ENCODE peak calls at places on chromosome 22, in six cellular contexts. J is A549, B is HepG2, L is K562, M is GM12878, I is upper lobe of left lung. U is an unnamed sample.

GRCh38 chr22:35728639-35729308 is 11.1 kb downstream of the APOL5 start:
- ATAC-seq in J (no peak), B (no peak), L (no peak), M (no peak), I (no peak), U (no peak)

GRCh38 chr22:34115722-34116121 is 195.4 kb upstream of the LARGE1 start:
- ATAC-seq in J (no peak), B (no peak), L (no peak), M (no peak), I (no peak), U (no peak)

GRCh38 chr22:50676661-50677492 is 4.3 kb downstream of the SHANK3 start:
- ATAC-seq in J (no peak), B (no peak), L (no peak), M (no peak), I (no peak), U (no peak)

GRCh38 chr22:29016067-29016938 is 45.3 kb downstream of the C22orf31 start:
- ATAC-seq in J (no peak), B (peak), L (no peak), M (peak), I (no peak), U (no peak)

GRCh38 chr22:36528336-36528735 is 630 bp downstream of the EIF3D start:
- ATAC-seq in J (peak), B (peak), L (no peak), M (peak), I (peak), U (no peak)

GRCh38 chr22:38191746-38192474 is 9.9 kb upstream of the MAFF start:
- ATAC-seq in J (no peak), B (peak), L (no peak), M (no peak), I (no peak), U (no peak)

GRCh38 chr22:24482998-24483397 is 12.1 kb upstream of the UPB1 start:
- ATAC-seq in J (no peak), B (peak), L (no peak), M (no peak), I (no peak), U (no peak)

GRCh38 chr22:20940904-20941385 is 23.7 kb downstream of the CRKL start:
- ATAC-seq in J (no peak), B (no peak), L (peak), M (no peak), I (no peak), U (no peak)

GRCh38 chr22:36571991-36572390 is 43.0 kb upstream of the EIF3D start:
- ATAC-seq in J (no peak), B (no peak), L (no peak), M (no peak), I (no peak), U (no peak)

GRCh38 chr22:37726240-37726887 is 29.5 kb downstream of the TRIOBP start:
- ATAC-seq in J (no peak), B (peak), L (peak), M (peak), I (peak), U (no peak)

GRCh38 chr22:31148953-31149627 is 8.8 kb upstream of the PLA2G3 start:
- ATAC-seq in J (peak), B (peak), L (peak), M (peak), I (peak), U (peak)

GRCh38 chr22:49305215-49305965 is 522.3 kb downstream of the BRD1 start:
- ATAC-seq in J (peak), B (peak), L (peak), M (peak), I (peak), U (peak)

GRCh38 chr22:46457502-46458488 is 79.6 kb downstream of the CELSR1 start:
- ATAC-seq in J (no peak), B (no peak), L (no peak), M (no peak), I (no peak), U (no peak)

GRCh38 chr22:25038239-25038638 is 85.7 kb downstream of the KIAA1671 start:
- ATAC-seq in J (no peak), B (no peak), L (no peak), M (no peak), I (no peak), U (no peak)

GRCh38 chr22:27903805-27904473 is 15.1 kb downstream of the PITPNB start:
- ATAC-seq in J (no peak), B (no peak), L (no peak), M (peak), I (no peak), U (no peak)

GRCh38 chr22:17629167-17629489 is 579 bp upstream of the ATP6V1E1 start:
- ATAC-seq in J (peak), B (peak), L (peak), M (peak), I (peak), U (no peak)

GRCh38 chr22:31075961-31076360 is 5.2 kb upstream of the SMTN start:
- ATAC-seq in J (no peak), B (no peak), L (no peak), M (no peak), I (peak), U (peak)

GRCh38 chr22:25779890-25780289 is 37.9 kb downstream of the MYO18B start:
- ATAC-seq in J (no peak), B (no peak), L (no peak), M (no peak), I (no peak), U (no peak)

GRCh38 chr22:29134448-29134847 is 61.6 kb downstream of the KREMEN1 start:
- ATAC-seq in J (no peak), B (no peak), L (no peak), M (no peak), I (no peak), U (no peak)

GRCh38 chr22:47740109-47740805 is 977.8 kb downstream of the TBC1D22A start:
- ATAC-seq in J (no peak), B (no peak), L (no peak), M (no peak), I (no peak), U (no peak)

GRCh38 chr22:35437038-35437437 is 37.1 kb downstream of the MCM5 start:
- ATAC-seq in J (peak), B (no peak), L (peak), M (peak), I (no peak), U (no peak)

GRCh38 chr22:17119481-17120202 is 1.5 kb downstream of the TMEM121B start:
- ATAC-seq in J (no peak), B (peak), L (peak), M (no peak), I (no peak), U (no peak)

GRCh38 chr22:25051983-25052710 is 99.6 kb downstream of the KIAA1671 start:
- ATAC-seq in J (no peak), B (peak), L (no peak), M (no peak), I (no peak), U (no peak)

GRCh38 chr22:19724927-19725661 is 1.8 kb downstream of the GP1BB start:
- ATAC-seq in J (no peak), B (no peak), L (no peak), M (no peak), I (no peak), U (no peak)
- TF ChIP-seq EP300 in J (no peak), B (no peak), L (no peak), M (no peak), I (no peak), U (no peak)

GRCh38 chr22:45240810-45241631 is at the start of gene KIAA0930:
- ATAC-seq in J (peak), B (peak), L (peak), M (peak), I (peak), U (peak)

GRCh38 chr22:45239378-45240136 is 1.1 kb downstream of the KIAA0930 start:
- ATAC-seq in J (no peak), B (no peak), L (no peak), M (no peak), I (peak), U (no peak)

GRCh38 chr22:45240137-45240809 is 421 bp downstream of the KIAA0930 start:
- ATAC-seq in J (peak), B (peak), L (peak), M (peak), I (peak), U (peak)

GRCh38 chr22:45246060-45246985 is 5.6 kb upstream of the KIAA0930 start:
- ATAC-seq in J (peak), B (peak), L (no peak), M (peak), I (peak), U (peak)

DNA sequence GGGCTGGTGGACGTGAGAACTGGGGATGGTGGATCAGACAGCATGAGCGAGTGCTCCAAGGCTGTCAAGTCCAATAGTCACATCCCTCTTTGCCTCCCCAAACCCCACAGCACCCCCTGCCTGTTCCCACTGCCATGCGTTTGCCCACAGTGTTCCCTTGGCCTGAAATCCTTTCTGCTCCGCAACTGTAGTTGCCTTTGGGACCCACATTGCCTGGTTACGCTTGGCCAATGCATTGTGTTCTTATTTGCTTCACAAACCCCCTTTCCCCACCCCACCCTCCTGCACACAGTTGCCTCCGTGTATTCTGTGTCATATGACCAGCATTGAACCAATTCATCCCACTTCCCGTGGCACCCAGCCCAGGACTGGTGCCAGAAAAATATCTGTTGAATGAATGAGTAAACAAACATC is 2.1 kb upstream of the KIAA0930 start:
- ATAC-seq in J (no peak), B (no peak), L (no peak), M (no peak), I (no peak), U (no peak)
- TF ChIP-seq CTCF in J (no peak), B (peak), L (peak), M (peak), I (peak), U (no peak)

GRCh38 chr22:43187171-43188099 is 501 bp upstream of the TTLL12 start:
- ATAC-seq in J (peak), B (peak), L (peak), M (peak), I (peak), U (peak)
- TF ChIP-seq EP300 in J (no peak), B (no peak), L (no peak), M (no peak), I (no peak), U (no peak)

GRCh38 chr22:40653361-40653760 is 16.8 kb upstream of the MRTFA start:
- ATAC-seq in J (no peak), B (no peak), L (no peak), M (no peak), I (no peak), U (no peak)

GRCh38 chr22:40651057-40651456 is 14.5 kb upstream of the MRTFA start:
- ATAC-seq in J (no peak), B (no peak), L (no peak), M (no peak), I (no peak), U (no peak)

GRCh38 chr22:40651563-40652501 is 15.3 kb upstream of the MRTFA start:
- ATAC-seq in J (peak), B (peak), L (peak), M (peak), I (peak), U (peak)

GRCh38 chr22:40654522-40655167 is 18.1 kb upstream of the MRTFA start:
- ATAC-seq in J (peak), B (peak), L (peak), M (no peak), I (peak), U (no peak)
- TF ChIP-seq CTCF in J (no peak), B (peak), L (no peak), M (no peak), I (peak), U (no peak)

GRCh38 chr22:32531955-32532818 is 57.6 kb downstream of the FBXO7 start:
- ATAC-seq in J (no peak), B (peak), L (peak), M (no peak), I (peak), U (peak)

GRCh38 chr22:32527756-32528155 is 53.1 kb downstream of the FBXO7 start:
- ATAC-seq in J (no peak), B (no peak), L (no peak), M (peak), I (no peak), U (no peak)

GRCh38 chr22:32531228-32531627 is 56.6 kb downstream of the FBXO7 start:
- ATAC-seq in J (no peak), B (peak), L (no peak), M (no peak), I (no peak), U (no peak)

GRCh38 chr22:32528316-32528715 is 53.7 kb downstream of the FBXO7 start:
- ATAC-seq in J (no peak), B (no peak), L (no peak), M (no peak), I (no peak), U (no peak)

GRCh38 chr22:32528984-32529982 is 54.7 kb downstream of the FBXO7 start:
- ATAC-seq in J (peak), B (peak), L (peak), M (peak), I (peak), U (peak)
- TF ChIP-seq EP300 in J (no peak), B (no peak), L (no peak), M (no peak), I (no peak), U (no peak)

U was measured in gastroesophageal sphincter.